ENCODE peak calls at places on chromosomes 7 and 10, in eight cellular contexts. O, G, X, N, S, M, H and C are unnamed samples. For H3K9me3, the result is how much of the 10 kb centered on the place peaks cover.

GRCh38 chr7:132418840-132419239 is 157.4 kb downstream of the PLXNA4 start:
- DNase-seq in O (no peak), M (no peak), N (no peak), G (no peak), S (no peak), X (no peak), H (no peak), C (no peak)

GRCh38 chr7:100465702-100466311 is 1.7 kb upstream of the SPACDR start:
- DNase-seq in O (no peak), X (no peak), S (no peak), M (peak), N (no peak), G (peak), H (no peak), C (peak)

GRCh38 chr10:101777857-101778145 is 1.9 kb upstream of the FGF8 start:
- DNase-seq in X (no peak), S (no peak), N (no peak), G (no peak), O (no peak), M (no peak), H (no peak), C (no peak)

GRCh38 chr10:3225589-3225988 is 53.0 kb upstream of the PITRM1 start:
- DNase-seq in H (no peak), M (no peak), S (peak), N (peak), G (no peak), O (no peak), X (no peak), C (no peak)

GRCh38 chr10:28217848-28218247 is 85.0 kb downstream of the MPP7 start:
- DNase-seq in G (no peak), S (peak), M (no peak), H (no peak), X (peak), N (peak), O (no peak), C (no peak)

GRCh38 chr10:101293007-101293723 is 60.8 kb upstream of the BTRC start:
- DNase-seq in N (no peak), M (no peak), H (no peak), G (peak), S (no peak), O (peak), X (no peak), C (no peak)

GRCh38 chr7:1963575-1963974 is 269.2 kb downstream of the MAD1L1 start:
- DNase-seq in O (no peak), G (no peak), N (no peak), X (no peak), M (no peak), S (no peak), H (no peak), C (peak)

GRCh38 chr10:103747193-103747865 is 108.0 kb downstream of the SH3PXD2A start:
- DNase-seq in H (no peak), S (no peak), X (no peak), M (no peak), O (no peak), N (peak), G (no peak), C (no peak)

GRCh38 chr10:90602815-90603600 is 254.8 kb downstream of the HTR7 start:
- DNase-seq in N (peak), S (no peak), M (no peak), O (no peak), X (no peak), G (no peak), H (no peak), C (no peak)

DNA sequence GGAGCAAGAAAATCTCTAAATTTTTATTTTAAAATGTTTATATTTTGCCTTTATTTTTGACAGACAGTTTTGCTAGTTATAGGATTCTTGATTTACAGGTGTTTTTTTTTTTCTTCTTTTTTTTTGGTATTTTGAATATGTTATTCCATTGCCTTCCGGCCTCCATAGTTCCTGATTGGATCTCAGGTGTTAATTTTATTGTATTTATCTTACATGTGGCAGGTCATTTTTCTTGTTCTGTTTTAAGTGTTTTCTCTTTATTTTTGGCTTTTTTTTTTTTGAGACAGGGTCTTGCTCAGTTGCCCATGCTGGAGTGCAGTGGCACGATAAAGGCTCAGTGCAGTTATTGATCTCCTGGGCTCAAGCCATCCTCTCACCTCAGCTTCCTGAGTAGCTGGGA is 73.9 kb downstream of the MLLT10 start:
- DNase-seq in S (no peak), O (no peak), M (no peak), N (no peak), X (no peak), G (no peak), H (no peak), C (no peak)
- H3K9me3 ChIP-seq in S (under half), O (under half), M (under half), N (under half), X (under half), G (under half), H (under half), C (under half)

DNA sequence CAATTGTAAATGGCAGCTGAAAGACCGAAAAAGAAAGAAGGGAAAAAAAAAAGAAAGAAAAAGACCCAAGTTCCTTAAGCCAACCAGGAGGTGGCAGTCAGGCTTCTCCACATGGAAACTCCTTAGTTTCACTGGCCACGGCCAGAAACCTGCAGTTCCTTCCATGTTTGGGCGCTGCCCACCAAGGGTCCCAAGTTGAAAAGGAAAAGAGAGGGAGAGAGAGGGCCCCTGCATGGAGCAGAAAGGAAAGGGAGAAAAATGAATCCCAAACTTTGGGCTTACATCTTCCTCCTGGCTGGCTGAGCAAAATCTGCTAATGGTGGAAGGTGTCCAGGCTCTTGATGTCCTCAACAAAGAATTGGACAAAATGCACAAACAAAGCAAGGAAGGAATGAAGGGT is 31.8 kb upstream of the ABCA13 start:
- DNase-seq in S (peak), H (no peak), O (no peak), X (no peak), G (peak), M (peak), N (no peak), C (no peak)
- H3K9me3 ChIP-seq in S (under half), H (under half), O (under half), X (under half), G (under half), M (under half), N (under half), C (under half)

GRCh38 chr7:158555034-158555520 is 32.5 kb downstream of the PTPRN2 start:
- DNase-seq in O (no peak), N (no peak), S (no peak), H (no peak), G (no peak), M (no peak), X (no peak), C (no peak)
- H3K9me3 ChIP-seq in O (under half), N (under half), S (under half), H (under half), G (under half), M (under half), X (half or more), C (under half)

DNA sequence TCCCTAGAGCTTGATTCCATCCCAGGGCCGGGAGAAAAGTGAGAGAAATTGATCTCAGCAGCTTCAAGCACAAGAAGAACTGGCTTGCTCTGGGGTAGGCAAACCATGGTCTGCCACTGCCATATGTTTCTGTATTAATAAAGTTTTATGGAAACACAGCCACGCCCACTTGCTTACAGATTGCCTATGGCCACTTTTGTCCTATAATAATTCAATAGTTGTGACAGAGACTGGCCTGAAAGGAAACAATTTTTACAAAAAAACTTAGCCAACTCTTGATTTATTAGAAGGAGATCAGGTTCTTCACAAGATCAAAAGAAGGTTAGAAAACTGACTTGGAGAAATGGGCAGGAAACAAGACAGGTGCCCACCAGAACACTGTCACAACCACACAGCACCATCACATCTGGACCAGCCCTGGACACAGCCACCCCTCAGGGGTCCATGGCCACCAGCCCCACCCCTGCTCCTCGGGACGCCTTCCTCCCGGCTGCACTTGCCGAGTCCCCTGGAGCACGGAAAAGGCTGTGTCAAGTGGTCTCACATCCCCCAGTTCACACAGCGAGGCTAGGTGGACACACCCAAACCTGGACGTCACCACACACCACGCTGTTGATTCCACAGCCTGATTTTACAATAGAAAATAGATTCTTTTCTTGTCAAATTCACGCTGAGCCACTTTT is 85.4 kb downstream of the PTPRN2 start:
- DNase-seq in G (no peak), H (no peak), X (no peak), M (no peak), N (no peak), O (no peak), S (no peak), C (no peak)
- H3K9me3 ChIP-seq in G (under half), H (under half), X (half or more), M (under half), N (under half), O (under half), S (under half), C (under half)

GRCh38 chr7:98681951-98682350 is 64.9 kb downstream of the NPTX2 start:
- DNase-seq in G (no peak), H (no peak), O (no peak), X (no peak), M (no peak), N (peak), S (no peak), C (no peak)

GRCh38 chr7:98685541-98685940 is 68.5 kb downstream of the NPTX2 start:
- DNase-seq in N (no peak), H (no peak), S (no peak), X (no peak), G (no peak), O (no peak), M (no peak), C (no peak)

GRCh38 chr7:98687331-98687863 is 70.3 kb downstream of the NPTX2 start:
- DNase-seq in N (no peak), M (no peak), X (no peak), S (no peak), G (no peak), O (no peak), H (no peak), C (no peak)

GRCh38 chr7:98683514-98683913 is 66.4 kb downstream of the NPTX2 start:
- DNase-seq in M (no peak), O (no peak), X (no peak), N (no peak), H (no peak), S (no peak), G (no peak), C (no peak)

DNA sequence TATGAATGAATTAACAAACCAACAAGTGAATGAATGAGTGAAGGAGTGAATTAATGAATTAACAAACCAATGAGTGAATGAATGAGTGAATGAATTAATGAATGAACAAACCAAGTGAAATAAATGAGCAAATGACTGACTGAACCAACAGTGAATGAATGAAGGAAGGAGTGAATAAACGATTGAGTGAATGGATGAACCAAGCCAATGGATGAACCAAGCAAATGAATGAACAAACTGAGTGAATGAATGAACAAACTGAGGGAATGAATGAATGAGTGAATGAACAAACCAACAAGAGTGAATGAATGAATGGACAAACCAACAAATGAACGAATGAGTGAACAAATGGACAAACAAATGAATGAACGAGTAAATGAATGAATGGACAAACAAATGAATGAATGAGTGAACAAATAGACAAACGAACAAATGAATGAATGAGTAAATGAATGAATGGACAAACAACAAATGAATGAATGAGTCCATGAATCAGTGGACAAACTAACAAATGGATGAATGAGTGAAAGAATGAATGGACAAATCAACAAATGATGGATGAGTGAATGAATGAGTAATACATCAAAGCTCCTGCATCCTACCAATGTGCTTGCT is 69.5 kb downstream of the NPTX2 start:
- DNase-seq in X (no peak), S (no peak), H (no peak), G (no peak), M (no peak), O (no peak), N (no peak), C (no peak)
- H3K9me3 ChIP-seq in X (under half), S (under half), H (under half), G (under half), M (under half), O (under half), N (under half), C (under half)

GRCh38 chr10:93473804-93474472 is 8.2 kb downstream of the MYOF start:
- DNase-seq in S (no peak), M (no peak), O (no peak), N (no peak), X (no peak), G (no peak), H (no peak), C (no peak)

GRCh38 chr10:93475227-93475626 is 6.9 kb downstream of the MYOF start:
- DNase-seq in S (no peak), G (no peak), H (no peak), X (no peak), M (no peak), N (peak), O (no peak), C (no peak)

GRCh38 chr10:93473161-93473560 is 9.0 kb downstream of the MYOF start:
- DNase-seq in M (no peak), G (no peak), O (no peak), X (no peak), N (no peak), S (no peak), H (no peak), C (no peak)

GRCh38 chr10:93476756-93477155 is 5.4 kb downstream of the MYOF start:
- DNase-seq in N (no peak), O (no peak), G (no peak), S (peak), X (no peak), M (no peak), H (no peak), C (no peak)

GRCh38 chr10:93475871-93476270 is 6.3 kb downstream of the MYOF start:
- DNase-seq in O (no peak), N (peak), X (no peak), M (peak), S (peak), G (no peak), H (no peak), C (no peak)
- H3K9me3 ChIP-seq in O (under half), N (under half), X (under half), M (under half), S (under half), G (under half), H (under half), C (under half)

GRCh38 chr10:42523098-42523497 is 115.3 kb downstream of the ZNF33B start:
- DNase-seq in X (no peak), M (no peak), G (no peak), N (no peak), O (no peak), H (no peak), S (no peak), C (no peak)

GRCh38 chr10:42519079-42519478 is 119.3 kb downstream of the ZNF33B start:
- DNase-seq in G (no peak), M (no peak), S (no peak), X (no peak), H (no peak), O (no peak), N (no peak), C (no peak)

GRCh38 chr10:42513921-42514320 is 124.4 kb downstream of the ZNF33B start:
- DNase-seq in G (no peak), H (no peak), S (no peak), O (no peak), X (no peak), M (no peak), N (no peak), C (no peak)

DNA sequence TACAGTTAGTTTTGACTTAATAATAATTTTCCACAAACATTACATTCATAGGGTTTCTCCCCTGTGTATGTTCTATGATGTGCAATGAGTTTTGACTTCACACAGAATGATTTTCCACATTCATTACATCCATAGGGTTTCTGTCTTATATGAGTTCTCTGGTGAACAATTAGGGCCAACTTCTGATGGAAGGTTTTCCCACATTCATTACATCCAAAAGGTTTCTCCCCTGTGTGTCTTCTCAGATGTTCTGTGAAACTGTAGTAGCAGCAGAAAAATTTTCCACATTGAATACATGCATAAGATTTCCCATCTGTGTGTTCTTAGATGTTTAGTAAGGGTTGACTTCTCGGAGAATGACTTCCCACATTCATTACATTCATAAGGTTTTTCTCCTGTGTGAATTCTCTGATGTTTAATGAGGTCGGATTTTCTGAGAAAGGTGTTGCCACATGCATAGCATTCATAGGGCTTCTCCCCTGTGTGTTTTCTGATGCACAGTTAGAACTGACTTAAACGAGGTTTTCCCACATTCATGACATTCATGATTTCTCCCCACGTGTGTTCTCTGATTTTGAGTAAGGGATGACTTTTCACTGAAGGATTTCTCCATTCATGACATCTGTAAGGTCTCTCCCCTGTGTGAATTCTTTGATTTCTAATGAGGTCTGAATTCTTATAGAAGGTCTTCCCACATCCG is 118.5 kb downstream of the ZNF33B start:
- DNase-seq in N (no peak), S (peak), X (no peak), G (no peak), M (no peak), O (no peak), H (no peak), C (no peak)
- H3K9me3 ChIP-seq in N (half or more), S (under half), X (under half), G (half or more), M (half or more), O (half or more), H (under half), C (half or more)